ENCODE peak calls at places on chromosomes 4 and X, in four cellular contexts. C, W, O and T are unnamed samples.

GRCh38 chr4:78190595-78190994 is 133.5 kb downstream of the FRAS1 start:
- DNase-seq in W (no peak), O (no peak), C (no peak), T (no peak)

GRCh38 chrX:37896491-37896890 is 49.1 kb upstream of the DYNLT3 start:
- DNase-seq in W (no peak), C (peak), O (no peak), T (no peak)

GRCh38 chrX:133810925-133811324 is 174.5 kb downstream of the GPC3 start:
- DNase-seq in O (no peak), C (no peak), W (no peak), T (no peak)

GRCh38 chrX:102832661-102833060 is 104.4 kb upstream of the RAB40AL start:
- DNase-seq in C (peak), W (peak), O (no peak), T (peak)

GRCh38 chrX:132467029-132467428 is 21.8 kb downstream of the MBNL3 start:
- DNase-seq in O (no peak), W (no peak), C (peak), T (no peak)

GRCh38 chr4:75289843-75290616 is 224.2 kb downstream of the RCHY1 start:
- DNase-seq in C (no peak), W (peak), O (peak), T (peak)

GRCh38 chrX:53056292-53056691 is 7.7 kb downstream of the GPR173 start:
- DNase-seq in C (peak), W (no peak), O (no peak), T (no peak)

GRCh38 chr4:90798948-90799347 is 671.8 kb downstream of the CCSER1 start:
- DNase-seq in O (no peak), C (no peak), W (no peak), T (no peak)

GRCh38 chr4:77045490-77045889 is 30.3 kb downstream of the CCNI start:
- DNase-seq in C (peak), W (no peak), O (no peak), T (peak)

GRCh38 chr4:41734366-41734765 is 14.2 kb downstream of the PHOX2B start:
- DNase-seq in O (no peak), W (no peak), C (peak), T (no peak)

GRCh38 chr4:83516042-83516772 is 19.7 kb upstream of the GPAT3 start:
- DNase-seq in W (no peak), O (no peak), C (peak), T (no peak)

GRCh38 chrX:121308276-121308805 is 260.9 kb downstream of the GLUD2 start:
- DNase-seq in O (no peak), W (peak), C (no peak), T (peak)

GRCh38 chrX:148310402-148311200 is 189.8 kb upstream of the AFF2 start:
- DNase-seq in C (no peak), O (no peak), W (no peak), T (no peak)

GRCh38 chrX:49184294-49185061 is 1.7 kb downstream of the PRICKLE3 start:
- DNase-seq in C (peak), W (peak), O (peak), T (peak)

GRCh38 chr4:141130947-141131545 is 2.2 kb downstream of the RNF150 start:
- DNase-seq in W (no peak), O (no peak), C (no peak), T (no peak)

GRCh38 chr4:3145251-3145908 is 70.9 kb downstream of the HTT start:
- DNase-seq in C (peak), O (no peak), W (no peak), T (no peak)

GRCh38 chr4:84966382-84967291 is at the start of gene WDFY3:
- DNase-seq in W (peak), C (peak), O (peak), T (peak)

GRCh38 chr4:55793479-55793878 is 26.1 kb upstream of the EXOC1L start:
- DNase-seq in W (no peak), C (no peak), O (no peak), T (no peak)

GRCh38 chr4:152936446-152937279 is 540 bp downstream of the FHDC1 start:
- DNase-seq in C (peak), O (no peak), W (peak), T (peak)

GRCh38 chr4:75922588-75922987 is 18.2 kb downstream of the NAAA start:
- DNase-seq in O (no peak), C (no peak), W (no peak), T (no peak)

GRCh38 chr4:147310312-147310711 is 170.6 kb upstream of the EDNRA start:
- DNase-seq in W (no peak), C (no peak), O (no peak), T (no peak)

GRCh38 chr4:74638689-74639088 is 155.6 kb downstream of the BTC start:
- DNase-seq in C (no peak), O (no peak), W (no peak), T (no peak)

GRCh38 chrX:110425222-110425621 is 66.6 kb downstream of the RTL9 start:
- DNase-seq in O (no peak), C (no peak), W (no peak), T (no peak)

GRCh38 chr4:167234388-167234881 is at the start of gene SPOCK3:
- DNase-seq in C (no peak), W (peak), O (peak), T (peak)

GRCh38 chr4:8917321-8917811 is 45.7 kb upstream of the HMX1 start:
- DNase-seq in C (no peak), O (no peak), W (no peak), T (no peak)

GRCh38 chrX:21725498-21725897 is 32.4 kb downstream of the SMPX start:
- DNase-seq in C (peak), O (no peak), W (no peak), T (peak)

GRCh38 chr4:182066037-182066436 is 177.2 kb upstream of the TENM3 start:
- DNase-seq in O (no peak), W (no peak), C (no peak), T (no peak)

GRCh38 chr4:1364217-1364616 is 17.2 kb downstream of the UVSSA start:
- DNase-seq in W (no peak), O (no peak), C (no peak), T (no peak)

GRCh38 chr4:67909910-67910905 is 26.4 kb upstream of the TMPRSS11D start:
- DNase-seq in C (peak), W (no peak), O (no peak), T (peak)

GRCh38 chr4:127759893-127760292 is 22.2 kb upstream of the HSPA4L start:
- DNase-seq in O (no peak), C (peak), W (no peak), T (no peak)

GRCh38 chrX:138986235-138986634 is 274.7 kb upstream of the FGF13 start:
- DNase-seq in W (no peak), O (no peak), C (no peak), T (peak)

GRCh38 chrX:3263681-3264126 is 82.7 kb downstream of the MXRA5 start:
- DNase-seq in C (peak), O (no peak), W (no peak), T (no peak)

GRCh38 chr4:18571252-18571885 is 549.8 kb upstream of the LCORL start:
- DNase-seq in W (no peak), C (no peak), O (no peak), T (no peak)

GRCh38 chr4:1578968-1579833 is 104.9 kb downstream of the FAM53A start:
- DNase-seq in O (no peak), W (peak), C (peak), T (peak)

DNA sequence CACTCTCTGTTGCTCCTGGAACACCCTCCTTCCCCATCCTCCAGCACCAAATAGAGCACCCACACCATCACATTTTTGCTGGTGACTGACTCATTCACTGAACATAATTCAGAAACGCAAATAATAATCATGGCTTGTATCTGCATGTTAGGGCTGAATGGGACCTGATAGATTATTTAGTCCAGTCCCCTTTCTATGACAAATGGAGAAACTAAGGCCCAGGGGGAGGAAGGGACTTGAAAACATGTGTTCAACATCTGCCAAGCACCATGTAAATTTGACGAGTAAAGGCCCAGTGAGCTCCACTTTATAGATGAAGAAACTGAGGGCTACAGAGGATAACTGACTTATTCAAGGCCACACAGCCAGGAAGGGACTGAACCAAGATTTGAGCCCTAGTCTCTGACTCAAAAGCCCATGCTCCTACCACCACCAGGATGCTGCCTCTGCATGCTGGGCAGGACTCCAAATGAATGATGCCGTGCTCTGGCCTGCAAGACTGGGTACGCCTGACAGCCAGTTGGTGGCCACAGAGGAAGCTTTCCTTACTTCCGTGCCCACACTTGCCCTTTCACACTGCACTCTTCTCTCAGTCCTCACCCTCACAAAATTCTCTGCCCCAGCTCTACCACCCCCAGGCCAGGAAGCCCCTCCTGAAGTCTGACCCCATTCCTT is 133.3 kb upstream of the PJA1 start:
- DNase-seq in C (peak), O (no peak), W (no peak), T (no peak)
- H3K56ac ChIP-seq in C (no peak), O (no peak), W (no peak), T (no peak)

GRCh38 chr4:114229721-114230120 is 250.3 kb upstream of the ARSJ start:
- DNase-seq in W (no peak), O (no peak), C (no peak), T (no peak)

GRCh38 chr4:114226968-114227760 is 247.7 kb upstream of the ARSJ start:
- DNase-seq in C (peak), W (no peak), O (no peak), T (no peak)

GRCh38 chr4:114225462-114225861 is 246.0 kb upstream of the ARSJ start:
- DNase-seq in O (no peak), W (no peak), C (no peak), T (no peak)

GRCh38 chr4:114223580-114223979 is 244.1 kb upstream of the ARSJ start:
- DNase-seq in O (no peak), W (no peak), C (no peak), T (no peak)

GRCh38 chr4:114226178-114226577 is 246.7 kb upstream of the ARSJ start:
- DNase-seq in O (no peak), W (no peak), C (peak), T (no peak)
- H3K18ac ChIP-seq in O (no peak), W (no peak), C (no peak), T (no peak)

GRCh38 chr4:159598602-159599001 is 495.7 kb downstream of the RAPGEF2 start:
- DNase-seq in C (no peak), W (no peak), O (no peak), T (no peak)
- H3K56ac ChIP-seq in C (no peak), W (no peak), O (no peak), T (no peak)

GRCh38 chr4:11470709-11471441 is 42.2 kb upstream of the HS3ST1 start:
- DNase-seq in C (no peak), W (no peak), O (no peak), T (peak)

GRCh38 chr4:11471613-11472012 is 42.9 kb upstream of the HS3ST1 start:
- DNase-seq in O (no peak), C (no peak), W (no peak), T (no peak)

GRCh38 chr4:11469900-11470708 is 41.4 kb upstream of the HS3ST1 start:
- DNase-seq in W (no peak), C (no peak), O (no peak), T (no peak)

GRCh38 chr4:11468901-11469300 is 40.2 kb upstream of the HS3ST1 start:
- DNase-seq in W (peak), C (no peak), O (no peak), T (peak)

DNA sequence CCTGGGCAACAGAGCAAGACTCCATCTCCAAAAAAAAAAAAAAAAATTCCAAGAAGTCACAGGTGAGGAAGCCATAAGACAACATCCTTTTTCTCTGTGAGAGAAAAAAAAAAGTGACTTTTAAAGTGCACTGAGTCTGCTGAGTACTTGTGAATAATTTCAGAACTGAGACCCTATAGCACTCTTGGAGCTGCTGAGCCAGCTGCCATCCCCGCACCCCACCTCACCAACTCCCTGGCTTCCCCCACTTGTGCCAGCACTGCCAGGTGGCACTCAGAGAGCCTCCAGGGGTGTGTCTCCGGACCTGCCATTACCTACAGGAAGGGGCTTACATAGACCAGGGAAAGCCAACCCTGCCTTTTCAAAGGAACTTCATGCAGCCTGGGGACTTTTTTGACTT is 39.2 kb upstream of the HS3ST1 start:
- DNase-seq in C (no peak), W (no peak), O (no peak), T (no peak)
- H3K18ac ChIP-seq in C (no peak), W (no peak), O (no peak), T (no peak)